ENCODE peak calls at places on chromosome 14, in nine cellular contexts. One of them, this sample, is unnamed. For H3K4me1, the result is how much of the 10 kb centered on the place peaks cover.

GRCh38 chr14:47300801-47301200 is 374.6 kb downstream of the MDGA2 start:
- DNase-seq in GM23338: peak
- DNase-seq in right cardiac atrium: no peak
- DNase-seq in neural progenitor cell: no peak
- DNase-seq in psoas muscle: no peak
- DNase-seq in lung: no peak
- DNase-seq in fibroblast of lung: no peak
- DNase-seq in naive thymus-derived CD4-positive, alpha-beta T cell: no peak
- DNase-seq in Panc1: no peak
- DNase-seq in this sample: no peak

GRCh38 chr14:105219043-105219612 is 29.2 kb upstream of the BTBD6 start:
- DNase-seq in GM23338: no peak
- DNase-seq in right cardiac atrium: no peak
- DNase-seq in neural progenitor cell: no peak
- DNase-seq in psoas muscle: no peak
- DNase-seq in lung: no peak
- DNase-seq in fibroblast of lung: no peak
- DNase-seq in naive thymus-derived CD4-positive, alpha-beta T cell: no peak
- DNase-seq in Panc1: no peak
- DNase-seq in this sample: no peak

GRCh38 chr14:94689218-94689984 is 77.2 kb downstream of the SERPINA3 start:
- DNase-seq in GM23338: peak
- DNase-seq in right cardiac atrium: peak
- DNase-seq in neural progenitor cell: peak
- DNase-seq in psoas muscle: peak
- DNase-seq in lung: peak
- DNase-seq in fibroblast of lung: peak
- DNase-seq in naive thymus-derived CD4-positive, alpha-beta T cell: no peak
- DNase-seq in Panc1: no peak
- DNase-seq in this sample: peak

GRCh38 chr14:25400607-25401206 is 350.8 kb upstream of the STXBP6 start:
- DNase-seq in GM23338: peak
- DNase-seq in right cardiac atrium: no peak
- DNase-seq in neural progenitor cell: peak
- DNase-seq in psoas muscle: no peak
- DNase-seq in lung: peak
- DNase-seq in fibroblast of lung: peak
- DNase-seq in naive thymus-derived CD4-positive, alpha-beta T cell: no peak
- DNase-seq in Panc1: peak
- DNase-seq in this sample: no peak

GRCh38 chr14:87873741-87874140 is 119.2 kb downstream of the GALC start:
- DNase-seq in GM23338: no peak
- DNase-seq in right cardiac atrium: no peak
- DNase-seq in neural progenitor cell: no peak
- DNase-seq in psoas muscle: no peak
- DNase-seq in lung: no peak
- DNase-seq in fibroblast of lung: no peak
- DNase-seq in naive thymus-derived CD4-positive, alpha-beta T cell: no peak
- DNase-seq in Panc1: no peak
- DNase-seq in this sample: no peak

GRCh38 chr14:46490150-46490769 is 161.3 kb downstream of the RPL10L start:
- DNase-seq in GM23338: peak
- DNase-seq in right cardiac atrium: no peak
- DNase-seq in neural progenitor cell: peak
- DNase-seq in psoas muscle: no peak
- DNase-seq in lung: no peak
- DNase-seq in fibroblast of lung: no peak
- DNase-seq in naive thymus-derived CD4-positive, alpha-beta T cell: no peak
- DNase-seq in Panc1: no peak
- DNase-seq in this sample: no peak

GRCh38 chr14:37588667-37588955 is 6.4 kb downstream of the FOXA1 start:
- DNase-seq in GM23338: peak
- DNase-seq in right cardiac atrium: no peak
- DNase-seq in neural progenitor cell: no peak
- DNase-seq in psoas muscle: no peak
- DNase-seq in lung: no peak
- DNase-seq in fibroblast of lung: no peak
- DNase-seq in naive thymus-derived CD4-positive, alpha-beta T cell: no peak
- DNase-seq in Panc1: no peak
- DNase-seq in this sample: no peak

GRCh38 chr14:92844220-92844619 is 50.1 kb downstream of the GOLGA5 start:
- DNase-seq in GM23338: no peak
- DNase-seq in right cardiac atrium: no peak
- DNase-seq in neural progenitor cell: no peak
- DNase-seq in psoas muscle: no peak
- DNase-seq in lung: no peak
- DNase-seq in fibroblast of lung: no peak
- DNase-seq in naive thymus-derived CD4-positive, alpha-beta T cell: no peak
- DNase-seq in Panc1: no peak
- DNase-seq in this sample: no peak

GRCh38 chr14:99437706-99438105 is 43.0 kb downstream of the SETD3 start:
- DNase-seq in GM23338: no peak
- DNase-seq in right cardiac atrium: no peak
- DNase-seq in neural progenitor cell: no peak
- DNase-seq in psoas muscle: no peak
- DNase-seq in lung: no peak
- DNase-seq in fibroblast of lung: no peak
- DNase-seq in naive thymus-derived CD4-positive, alpha-beta T cell: no peak
- DNase-seq in Panc1: no peak
- DNase-seq in this sample: no peak

GRCh38 chr14:29928342-29928640 is 644 bp upstream of the PRKD1 start:
- DNase-seq in GM23338: peak
- DNase-seq in right cardiac atrium: no peak
- DNase-seq in neural progenitor cell: no peak
- DNase-seq in psoas muscle: no peak
- DNase-seq in lung: no peak
- DNase-seq in fibroblast of lung: no peak
- DNase-seq in naive thymus-derived CD4-positive, alpha-beta T cell: no peak
- DNase-seq in Panc1: no peak
- DNase-seq in this sample: no peak

GRCh38 chr14:67514650-67515385 is 18.3 kb upstream of the PLEKHH1 start:
- DNase-seq in GM23338: peak
- DNase-seq in right cardiac atrium: peak
- DNase-seq in neural progenitor cell: peak
- DNase-seq in psoas muscle: peak
- DNase-seq in lung: peak
- DNase-seq in fibroblast of lung: peak
- DNase-seq in naive thymus-derived CD4-positive, alpha-beta T cell: peak
- DNase-seq in Panc1: no peak
- DNase-seq in this sample: peak

GRCh38 chr14:59918824-59919581 is 941 bp upstream of the LRRC9 start:
- DNase-seq in GM23338: peak
- DNase-seq in right cardiac atrium: peak
- DNase-seq in neural progenitor cell: peak
- DNase-seq in psoas muscle: peak
- DNase-seq in lung: no peak
- DNase-seq in fibroblast of lung: peak
- DNase-seq in naive thymus-derived CD4-positive, alpha-beta T cell: no peak
- DNase-seq in Panc1: no peak
- DNase-seq in this sample: peak

GRCh38 chr14:93951798-93952540 is 24.4 kb downstream of the ASB2 start:
- DNase-seq in GM23338: no peak
- DNase-seq in right cardiac atrium: no peak
- DNase-seq in neural progenitor cell: no peak
- DNase-seq in psoas muscle: peak
- DNase-seq in lung: no peak
- DNase-seq in fibroblast of lung: no peak
- DNase-seq in naive thymus-derived CD4-positive, alpha-beta T cell: no peak
- DNase-seq in Panc1: no peak
- DNase-seq in this sample: no peak

GRCh38 chr14:93219103-93219726 is 12.2 kb downstream of the UBR7 start:
- DNase-seq in GM23338: peak
- DNase-seq in right cardiac atrium: no peak
- DNase-seq in neural progenitor cell: peak
- DNase-seq in psoas muscle: no peak
- DNase-seq in lung: no peak
- DNase-seq in fibroblast of lung: peak
- DNase-seq in naive thymus-derived CD4-positive, alpha-beta T cell: peak
- DNase-seq in Panc1: no peak
- DNase-seq in this sample: no peak

GRCh38 chr14:75982724-75983358 is 1.0 kb upstream of the TGFB3 start:
- DNase-seq in GM23338: no peak
- DNase-seq in right cardiac atrium: peak
- DNase-seq in neural progenitor cell: no peak
- DNase-seq in psoas muscle: peak
- DNase-seq in lung: peak
- DNase-seq in fibroblast of lung: peak
- DNase-seq in naive thymus-derived CD4-positive, alpha-beta T cell: no peak
- DNase-seq in Panc1: no peak
- DNase-seq in this sample: peak

GRCh38 chr14:50225067-50225973 is 6.1 kb downstream of the SOS2 start:
- DNase-seq in GM23338: peak
- DNase-seq in right cardiac atrium: no peak
- DNase-seq in neural progenitor cell: no peak
- DNase-seq in psoas muscle: no peak
- DNase-seq in lung: no peak
- DNase-seq in fibroblast of lung: peak
- DNase-seq in naive thymus-derived CD4-positive, alpha-beta T cell: no peak
- DNase-seq in Panc1: no peak
- DNase-seq in this sample: no peak
- H3K4me1 ChIP-seq in GM23338: under half
- H3K4me1 ChIP-seq in right cardiac atrium: under half
- H3K4me1 ChIP-seq in neural progenitor cell: under half
- H3K4me1 ChIP-seq in psoas muscle: half or more
- H3K4me1 ChIP-seq in lung: under half
- H3K4me1 ChIP-seq in fibroblast of lung: under half
- H3K4me1 ChIP-seq in naive thymus-derived CD4-positive, alpha-beta T cell: under half
- H3K4me1 ChIP-seq in Panc1: under half
- H3K4me1 ChIP-seq in this sample: under half

GRCh38 chr14:71454010-71454409 is 478.2 kb upstream of the RGS6 start:
- DNase-seq in GM23338: no peak
- DNase-seq in right cardiac atrium: no peak
- DNase-seq in neural progenitor cell: no peak
- DNase-seq in psoas muscle: no peak
- DNase-seq in lung: no peak
- DNase-seq in fibroblast of lung: no peak
- DNase-seq in naive thymus-derived CD4-positive, alpha-beta T cell: no peak
- DNase-seq in Panc1: no peak
- DNase-seq in this sample: no peak

GRCh38 chr14:71452987-71453386 is 479.2 kb upstream of the RGS6 start:
- DNase-seq in GM23338: no peak
- DNase-seq in right cardiac atrium: no peak
- DNase-seq in neural progenitor cell: no peak
- DNase-seq in psoas muscle: no peak
- DNase-seq in lung: no peak
- DNase-seq in fibroblast of lung: no peak
- DNase-seq in naive thymus-derived CD4-positive, alpha-beta T cell: no peak
- DNase-seq in Panc1: no peak
- DNase-seq in this sample: no peak

GRCh38 chr14:71451501-71451900 is 480.7 kb upstream of the RGS6 start:
- DNase-seq in GM23338: no peak
- DNase-seq in right cardiac atrium: no peak
- DNase-seq in neural progenitor cell: no peak
- DNase-seq in psoas muscle: no peak
- DNase-seq in lung: no peak
- DNase-seq in fibroblast of lung: no peak
- DNase-seq in naive thymus-derived CD4-positive, alpha-beta T cell: no peak
- DNase-seq in Panc1: no peak
- DNase-seq in this sample: no peak

GRCh38 chr14:71454513-71455332 is 477.5 kb upstream of the RGS6 start:
- DNase-seq in GM23338: no peak
- DNase-seq in right cardiac atrium: no peak
- DNase-seq in neural progenitor cell: no peak
- DNase-seq in psoas muscle: no peak
- DNase-seq in lung: no peak
- DNase-seq in fibroblast of lung: no peak
- DNase-seq in naive thymus-derived CD4-positive, alpha-beta T cell: no peak
- DNase-seq in Panc1: no peak
- DNase-seq in this sample: no peak

GRCh38 chr14:71452535-71452934 is 479.7 kb upstream of the RGS6 start:
- DNase-seq in GM23338: no peak
- DNase-seq in right cardiac atrium: no peak
- DNase-seq in neural progenitor cell: no peak
- DNase-seq in psoas muscle: no peak
- DNase-seq in lung: no peak
- DNase-seq in fibroblast of lung: no peak
- DNase-seq in naive thymus-derived CD4-positive, alpha-beta T cell: no peak
- DNase-seq in Panc1: no peak
- DNase-seq in this sample: no peak
- H3K4me1 ChIP-seq in GM23338: under half
- H3K4me1 ChIP-seq in right cardiac atrium: under half
- H3K4me1 ChIP-seq in neural progenitor cell: under half
- H3K4me1 ChIP-seq in psoas muscle: under half
- H3K4me1 ChIP-seq in lung: under half
- H3K4me1 ChIP-seq in fibroblast of lung: under half
- H3K4me1 ChIP-seq in naive thymus-derived CD4-positive, alpha-beta T cell: under half
- H3K4me1 ChIP-seq in Panc1: under half
- H3K4me1 ChIP-seq in this sample: under half

GRCh38 chr14:61472801-61473376 is 151.5 kb downstream of the PRKCH start:
- DNase-seq in GM23338: no peak
- DNase-seq in right cardiac atrium: no peak
- DNase-seq in neural progenitor cell: no peak
- DNase-seq in psoas muscle: no peak
- DNase-seq in lung: no peak
- DNase-seq in fibroblast of lung: peak
- DNase-seq in naive thymus-derived CD4-positive, alpha-beta T cell: peak
- DNase-seq in Panc1: no peak
- DNase-seq in this sample: peak

GRCh38 chr14:61472025-61472672 is 150.8 kb downstream of the PRKCH start:
- DNase-seq in GM23338: no peak
- DNase-seq in right cardiac atrium: no peak
- DNase-seq in neural progenitor cell: no peak
- DNase-seq in psoas muscle: no peak
- DNase-seq in lung: peak
- DNase-seq in fibroblast of lung: peak
- DNase-seq in naive thymus-derived CD4-positive, alpha-beta T cell: peak
- DNase-seq in Panc1: no peak
- DNase-seq in this sample: peak

GRCh38 chr14:61474671-61475070 is 153.3 kb downstream of the PRKCH start:
- DNase-seq in GM23338: no peak
- DNase-seq in right cardiac atrium: no peak
- DNase-seq in neural progenitor cell: no peak
- DNase-seq in psoas muscle: no peak
- DNase-seq in lung: no peak
- DNase-seq in fibroblast of lung: no peak
- DNase-seq in naive thymus-derived CD4-positive, alpha-beta T cell: no peak
- DNase-seq in Panc1: no peak
- DNase-seq in this sample: peak

GRCh38 chr14:61475316-61475715 is 153.9 kb downstream of the PRKCH start:
- DNase-seq in GM23338: peak
- DNase-seq in right cardiac atrium: no peak
- DNase-seq in neural progenitor cell: peak
- DNase-seq in psoas muscle: no peak
- DNase-seq in lung: no peak
- DNase-seq in fibroblast of lung: peak
- DNase-seq in naive thymus-derived CD4-positive, alpha-beta T cell: no peak
- DNase-seq in Panc1: no peak
- DNase-seq in this sample: no peak

GRCh38 chr14:61474021-61474420 is 152.6 kb downstream of the PRKCH start:
- DNase-seq in GM23338: no peak
- DNase-seq in right cardiac atrium: no peak
- DNase-seq in neural progenitor cell: no peak
- DNase-seq in psoas muscle: no peak
- DNase-seq in lung: no peak
- DNase-seq in fibroblast of lung: no peak
- DNase-seq in naive thymus-derived CD4-positive, alpha-beta T cell: peak
- DNase-seq in Panc1: no peak
- DNase-seq in this sample: no peak
- H3K4me1 ChIP-seq in GM23338: under half
- H3K4me1 ChIP-seq in right cardiac atrium: under half
- H3K4me1 ChIP-seq in neural progenitor cell: under half
- H3K4me1 ChIP-seq in psoas muscle: under half
- H3K4me1 ChIP-seq in lung: under half
- H3K4me1 ChIP-seq in fibroblast of lung: under half
- H3K4me1 ChIP-seq in naive thymus-derived CD4-positive, alpha-beta T cell: half or more
- H3K4me1 ChIP-seq in Panc1: under half
- H3K4me1 ChIP-seq in this sample: under half

GRCh38 chr14:23600322-23600707 is 21.7 kb upstream of the JPH4 start:
- DNase-seq in GM23338: no peak
- DNase-seq in right cardiac atrium: no peak
- DNase-seq in neural progenitor cell: no peak
- DNase-seq in psoas muscle: no peak
- DNase-seq in lung: no peak
- DNase-seq in fibroblast of lung: no peak
- DNase-seq in naive thymus-derived CD4-positive, alpha-beta T cell: no peak
- DNase-seq in Panc1: no peak
- DNase-seq in this sample: no peak
- H3K4me1 ChIP-seq in GM23338: under half
- H3K4me1 ChIP-seq in right cardiac atrium: under half
- H3K4me1 ChIP-seq in neural progenitor cell: under half
- H3K4me1 ChIP-seq in psoas muscle: under half
- H3K4me1 ChIP-seq in lung: under half
- H3K4me1 ChIP-seq in fibroblast of lung: under half
- H3K4me1 ChIP-seq in naive thymus-derived CD4-positive, alpha-beta T cell: under half
- H3K4me1 ChIP-seq in Panc1: under half
- H3K4me1 ChIP-seq in this sample: under half

This sample was measured in right lobe of liver.